ENCODE peak calls at places on chromosomes 5 and 9, in eight cellular contexts. L, X, R, A, P, C, E and G are unnamed samples.

GRCh38 chr9:107239474-107239873 is 43.6 kb upstream of the RAD23B start:
- DNase-seq in L (no peak), X (no peak), R (peak; percentile 33), A (no peak), P (peak; percentile 12), C (no peak), E (no peak), G (no peak)

GRCh38 chr9:21294325-21294724 is 10.8 kb downstream of the IFNA5 start:
- DNase-seq in L (no peak), X (no peak), R (peak; percentile 43), A (no peak), P (no peak), C (peak; percentile 13), E (no peak), G (no peak)

GRCh38 chr5:66197764-66198405 is 53.8 kb downstream of the SREK1 start:
- DNase-seq in L (no peak), X (no peak), R (no peak), A (no peak), P (no peak), C (peak; percentile 25), E (no peak), G (no peak)

GRCh38 chr5:3153226-3153858 is 401.9 kb upstream of the IRX2 start:
- DNase-seq in L (no peak), X (no peak), R (no peak), A (no peak), P (no peak), C (no peak), E (no peak), G (no peak)

GRCh38 chr5:59609501-59610265 is 283.8 kb downstream of the PDE4D start:
- DNase-seq in L (no peak), X (no peak), R (no peak), A (no peak), P (no peak), C (no peak), E (no peak), G (no peak)

GRCh38 chr5:172678902-172679301 is 37.8 kb downstream of the NEURL1B start:
- DNase-seq in L (no peak), X (no peak), R (no peak), A (no peak), P (no peak), C (no peak), E (no peak), G (no peak)

GRCh38 chr5:94072116-94072515 is 330.7 kb upstream of the POU5F2 start:
- DNase-seq in L (no peak), X (no peak), R (no peak), A (no peak), P (no peak), C (no peak), E (no peak), G (no peak)

GRCh38 chr5:40273936-40274335 is 405.8 kb upstream of the PTGER4 start:
- DNase-seq in L (no peak), X (no peak), R (no peak), A (no peak), P (no peak), C (peak; percentile 50), E (no peak), G (no peak)

GRCh38 chr5:55226934-55227737 is at the start of gene MCIDAS:
- DNase-seq in L (peak; percentile 21), X (peak; percentile 82), R (peak; percentile 70), A (peak; percentile 70), P (peak; percentile 72), C (peak; percentile 72), E (no peak), G (peak; percentile 85)

GRCh38 chr5:147539053-147539452 is 29.2 kb upstream of the DPYSL3 start:
- DNase-seq in L (no peak), X (no peak), R (peak; percentile 81), A (peak; percentile 69), P (no peak), C (peak; percentile 60), E (no peak), G (no peak)

GRCh38 chr5:180797256-180798192 is 5.1 kb downstream of the MGAT1 start:
- DNase-seq in L (no peak), X (peak; percentile 37), R (no peak), A (no peak), P (no peak), C (no peak), E (no peak), G (no peak)